ENCODE peak calls at places on chromosomes 2 and 18, in six cellular contexts. A is body of pancreas, W is heart right ventricle, V is SK-N-SH, K is pancreas, J is AG04450. O is an unnamed sample.

GRCh38 chr2:178204987-178205386 is 10.7 kb downstream of the OSBPL6 start:
- DNase-seq in A (no peak), W (no peak), V (no peak), K (no peak), J (no peak), O (no peak)

GRCh38 chr2:1278125-1278524 is 135.1 kb upstream of the TPO start:
- DNase-seq in A (no peak), W (no peak), V (no peak), K (no peak), J (no peak), O (no peak)

GRCh38 chr2:136653836-136654235 is 111.5 kb upstream of the THSD7B start:
- DNase-seq in A (peak), W (no peak), V (no peak), K (peak), J (no peak), O (no peak)

GRCh38 chr2:68771211-68771721 is 36.7 kb downstream of the ARHGAP25 start:
- DNase-seq in A (no peak), W (no peak), V (no peak), K (no peak), J (no peak), O (no peak)

GRCh38 chr2:11111811-11112425 is 43.3 kb upstream of the SLC66A3 start:
- DNase-seq in A (no peak), W (no peak), V (no peak), K (no peak), J (no peak), O (no peak)

GRCh38 chr2:149050188-149050587 is 11.7 kb downstream of the LYPD6B start:
- DNase-seq in A (no peak), W (no peak), V (no peak), K (no peak), J (no peak), O (no peak)

GRCh38 chr2:196468394-196468793 is 171.1 kb upstream of the CCDC150 start:
- DNase-seq in A (no peak), W (no peak), V (no peak), K (no peak), J (no peak), O (no peak)

GRCh38 chr2:33788044-33788443 is 188.9 kb upstream of the FAM98A start:
- DNase-seq in A (no peak), W (no peak), V (no peak), K (no peak), J (no peak), O (no peak)

GRCh38 chr2:215537621-215538020 is 101.8 kb upstream of the FN1 start:
- DNase-seq in A (no peak), W (no peak), V (no peak), K (no peak), J (peak), O (no peak)

GRCh38 chr2:47065771-47066380 is 89.2 kb downstream of the STPG4 start:
- DNase-seq in A (no peak), W (no peak), V (peak), K (no peak), J (peak), O (no peak)

GRCh38 chr18:52903858-52904257 is 563.9 kb downstream of the DCC start:
- DNase-seq in A (peak), W (peak), V (peak), K (peak), J (no peak), O (no peak)

GRCh38 chr2:158926478-158926948 is 41.9 kb upstream of the TANC1 start:
- DNase-seq in A (no peak), W (no peak), V (no peak), K (no peak), J (no peak), O (no peak)

GRCh38 chr2:61807036-61807757 is 46.7 kb downstream of the FAM161A start:
- DNase-seq in A (no peak), W (no peak), V (no peak), K (no peak), J (no peak), O (no peak)

GRCh38 chr2:47214990-47215389 is 59.9 kb upstream of the STPG4 start:
- DNase-seq in A (no peak), W (no peak), V (no peak), K (no peak), J (no peak), O (no peak)

GRCh38 chr18:54775686-54776085 is 52.6 kb upstream of the RAB27B start:
- DNase-seq in A (peak), W (no peak), V (peak), K (no peak), J (no peak), O (no peak)
- TF ChIP-seq CTCF in A (peak), W (no peak), V (peak), K (no peak), J (peak), O (no peak)

DNA sequence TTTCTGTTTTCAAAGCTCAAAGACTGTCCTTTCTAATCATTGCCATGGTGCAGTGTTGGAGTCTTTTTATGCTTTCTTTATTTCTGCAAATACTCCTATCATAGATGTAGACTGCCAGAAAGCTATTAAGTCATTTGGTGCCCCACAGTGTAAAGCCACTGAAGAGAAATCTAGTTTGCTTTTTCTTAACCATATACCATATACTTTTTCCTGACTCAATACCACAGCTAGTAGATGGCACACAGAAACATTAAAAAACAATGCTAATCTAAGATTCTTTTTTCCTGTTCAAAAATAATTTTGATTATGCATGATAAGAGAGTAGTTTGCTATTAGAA is 109.9 kb upstream of the RAB27B start:
- DNase-seq in A (no peak), W (no peak), V (no peak), K (no peak), J (no peak), O (no peak)
- H3K4me3 ChIP-seq in A (no peak), W (no peak), V (peak), K (no peak), J (no peak), O (no peak)

GRCh38 chr2:157751462-157752058 is 122.9 kb upstream of the ACVR1C start:
- DNase-seq in A (peak), W (no peak), V (no peak), K (peak), J (no peak), O (no peak)
- H3K27ac ChIP-seq in A (no peak), W (no peak), V (no peak), K (no peak), J (no peak), O (no peak)

GRCh38 chr2:4053769-4054493 is 350.6 kb downstream of the DCDC2C start:
- DNase-seq in A (no peak), W (no peak), V (no peak), K (no peak), J (no peak), O (no peak)
- TF ChIP-seq CTCF in A (no peak), W (no peak), V (no peak), K (no peak), J (no peak), O (no peak)